ENCODE peak calls at places on chromosomes 1 and 21, in five cellular contexts. G is A549, Q is GM23338, N is GM12878, A is K562. K is an unnamed sample.

GRCh38 chr1:150210086-150210485 is 25.8 kb downstream of the ANP32E start:
- DNase-seq in N (no peak), Q (no peak), A (no peak), G (no peak), K (no peak)

GRCh38 chr1:16055613-16056520 is 12.3 kb downstream of the CLCNKB start:
- DNase-seq in G (peak), Q (peak), A (peak), N (peak), K (peak)

GRCh38 chr1:151311589-151312331 is 15.5 kb downstream of the PI4KB start:
- DNase-seq in G (peak), N (no peak), Q (no peak), A (peak), K (peak)

GRCh38 chr1:185720633-185721272 is 13.4 kb upstream of the HMCN1 start:
- DNase-seq in Q (peak), N (no peak), A (no peak), G (no peak), K (no peak)

GRCh38 chr1:165364432-165365133 is 8.1 kb upstream of the LMX1A start:
- DNase-seq in G (no peak), A (no peak), Q (no peak), N (no peak), K (no peak)

GRCh38 chr1:177384461-177384860 is 213.7 kb downstream of the BRINP2 start:
- DNase-seq in N (no peak), Q (no peak), G (no peak), A (no peak), K (no peak)

GRCh38 chr1:202638019-202638887 is 72.0 kb downstream of the SYT2 start:
- DNase-seq in G (no peak), N (no peak), Q (no peak), A (no peak), K (no peak)

GRCh38 chr1:6599141-6599975 is 3.3 kb downstream of the KLHL21 start:
- DNase-seq in Q (no peak), N (no peak), A (no peak), G (no peak), K (no peak)

GRCh38 chr1:219277304-219277840 is 103.7 kb downstream of the LYPLAL1 start:
- DNase-seq in A (no peak), N (no peak), Q (no peak), G (no peak), K (no peak)

GRCh38 chr1:65421341-65422174 is 1.1 kb downstream of the LEPR start:
- DNase-seq in A (no peak), G (no peak), N (no peak), Q (no peak), K (no peak)

GRCh38 chr1:207346562-207346912 is 25.1 kb downstream of the CD55 start:
- DNase-seq in A (no peak), G (no peak), Q (no peak), N (no peak), K (no peak)
- TF ChIP-seq REST in A (no peak), G (no peak), Q (no peak), N (no peak), K (no peak)

GRCh38 chr21:14757533-14758327 is 211.6 kb upstream of the SAMSN1 start:
- DNase-seq in G (no peak), Q (no peak), A (no peak), N (no peak), K (no peak)
- TF ChIP-seq REST in G (no peak), Q (no peak), A (no peak), N (no peak), K (no peak)

GRCh38 chr1:206687915-206688442 is 3.3 kb downstream of the MAPKAPK2 start:
- DNase-seq in A (no peak), Q (peak), N (no peak), G (no peak), K (no peak)
- TF ChIP-seq REST in A (no peak), Q (no peak), N (no peak), G (no peak), K (no peak)

GRCh38 chr1:63892632-63893395 is 119.0 kb downstream of the ROR1 start:
- DNase-seq in N (peak), G (no peak), A (no peak), Q (no peak), K (no peak)

GRCh38 chr1:63890468-63890867 is 116.7 kb downstream of the ROR1 start:
- DNase-seq in A (no peak), G (no peak), N (no peak), Q (no peak), K (no peak)

GRCh38 chr1:63888984-63889383 is 115.2 kb downstream of the ROR1 start:
- DNase-seq in A (no peak), Q (no peak), G (no peak), N (no peak), K (no peak)

GRCh38 chr1:63893976-63894375 is 120.2 kb downstream of the ROR1 start:
- DNase-seq in N (no peak), Q (no peak), A (no peak), G (no peak), K (no peak)

DNA sequence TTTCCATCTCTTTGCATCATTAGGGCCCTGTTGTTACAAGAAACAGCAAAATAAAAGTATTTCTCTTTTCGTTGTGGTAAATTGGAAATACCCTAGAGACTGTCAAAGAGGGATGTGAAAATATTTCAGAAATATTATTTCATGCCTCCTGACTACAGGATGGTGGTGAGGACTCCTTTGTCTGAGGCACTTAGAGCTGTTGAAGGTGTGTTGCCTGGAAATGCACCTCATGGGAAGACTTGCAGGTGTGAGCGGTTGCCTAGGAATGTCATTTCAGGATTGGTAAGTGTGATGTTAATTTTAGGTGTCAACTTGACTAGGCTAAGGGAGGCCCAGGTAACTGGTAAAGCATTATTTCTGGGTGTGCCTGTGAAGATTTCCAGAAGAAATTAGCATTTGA is 117.4 kb downstream of the ROR1 start:
- DNase-seq in N (peak), G (no peak), A (no peak), Q (peak), K (no peak)
- TF ChIP-seq REST in N (no peak), G (no peak), A (no peak), Q (no peak), K (no peak)

DNA sequence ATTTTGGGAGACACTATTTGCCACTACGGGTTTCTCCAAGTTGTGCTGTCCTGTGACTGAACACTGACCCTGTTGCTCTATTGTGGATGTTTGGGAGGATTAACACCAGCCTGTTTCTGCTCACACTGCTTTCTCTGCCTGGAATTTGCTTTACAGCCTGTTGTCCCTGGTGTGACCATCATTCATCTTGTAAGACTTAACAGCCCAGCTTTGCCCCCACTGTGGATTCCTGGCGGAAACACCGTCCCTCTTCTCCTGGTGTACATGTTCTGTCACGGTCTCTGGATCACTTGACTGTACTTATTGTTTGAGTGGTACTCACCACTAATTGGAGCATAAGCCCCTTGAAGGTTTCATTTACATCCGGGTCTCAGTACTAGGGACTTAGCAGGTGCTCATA is 32.2 kb downstream of the VANGL1 start:
- DNase-seq in Q (no peak), A (no peak), N (no peak), G (no peak), K (no peak)
- TF ChIP-seq REST in Q (no peak), A (no peak), N (no peak), G (no peak), K (no peak)

GRCh38 chr21:29105218-29105617 is 25.2 kb upstream of the MAP3K7CL start:
- DNase-seq in A (no peak), N (no peak), G (no peak), Q (no peak), K (no peak)
- TF ChIP-seq REST in A (no peak), N (no peak), G (no peak), Q (no peak), K (no peak)

GRCh38 chr1:77398115-77398514 is 116.3 kb downstream of the AK5 start:
- DNase-seq in Q (peak), G (no peak), N (no peak), A (no peak), K (no peak)
- TF ChIP-seq REST in Q (no peak), G (no peak), N (no peak), A (no peak), K (no peak)